ENCODE peak calls at places on chromosomes 16 and 17, in nine cellular contexts. O, N, Z, E, K, P, T, I and J are unnamed samples.

GRCh38 chr17:32546031-32546444 is 59.2 kb downstream of the CDK5R1 start:
- DNase-seq in N (peak), Z (no peak), T (no peak), O (no peak), I (peak), E (no peak), P (no peak), K (no peak), J (no peak)

GRCh38 chr16:1193143-1193824 is 31.8 kb downstream of the TPSG1 start:
- DNase-seq in N (peak), E (peak), K (no peak), P (no peak), I (no peak), O (no peak), T (no peak), Z (no peak), J (no peak)

GRCh38 chr17:64051153-64051552 is 30.7 kb upstream of the ICAM2 start:
- DNase-seq in O (no peak), N (no peak), I (no peak), Z (no peak), T (no peak), K (no peak), P (no peak), E (no peak), J (no peak)

GRCh38 chr17:3594056-3594810 is 15.0 kb downstream of the TRPV1 start:
- DNase-seq in P (no peak), E (no peak), N (no peak), O (no peak), I (peak), T (peak), K (peak), Z (no peak), J (no peak)

GRCh38 chr16:48963901-48964615 is 317.6 kb downstream of the CBLN1 start:
- DNase-seq in P (no peak), N (no peak), E (peak), T (peak), K (no peak), I (peak), O (no peak), Z (no peak), J (no peak)

GRCh38 chr16:67865318-67865717 is 7.5 kb upstream of the EDC4 start:
- DNase-seq in K (no peak), N (no peak), E (peak), I (peak), T (peak), O (peak), P (peak), Z (peak), J (peak)

GRCh38 chr16:66414891-66415290 is 12.2 kb upstream of the BEAN1 start:
- DNase-seq in E (no peak), P (no peak), T (peak), N (no peak), K (no peak), Z (no peak), I (no peak), O (no peak), J (no peak)

GRCh38 chr17:34672176-34672785 is 92.9 kb downstream of the TMEM132E start:
- DNase-seq in O (no peak), Z (no peak), P (no peak), I (no peak), E (no peak), N (no peak), K (no peak), T (no peak), J (no peak)

GRCh38 chr17:68768804-68769203 is 167.6 kb upstream of the FAM20A start:
- DNase-seq in Z (no peak), E (no peak), K (no peak), N (no peak), I (no peak), T (no peak), P (no peak), O (no peak), J (no peak)

GRCh38 chr16:61261315-61261714 is 774.9 kb downstream of the CDH8 start:
- DNase-seq in K (no peak), N (no peak), O (no peak), T (no peak), P (no peak), Z (no peak), I (no peak), E (no peak), J (no peak)

GRCh38 chr16:80924372-80924978 is 82.2 kb downstream of the CMC2 start:
- DNase-seq in Z (no peak), I (peak), T (peak), O (peak), K (peak), P (peak), E (peak), N (no peak), J (peak)

GRCh38 chr17:54901230-54901847 is 687 bp downstream of the TOM1L1 start:
- DNase-seq in K (no peak), E (peak), P (no peak), Z (no peak), T (peak), O (no peak), I (peak), N (peak), J (no peak)

GRCh38 chr17:72392056-72393010 is 271.5 kb downstream of the SOX9 start:
- DNase-seq in K (no peak), N (no peak), T (peak), O (no peak), I (no peak), Z (peak), P (no peak), E (no peak), J (no peak)

GRCh38 chr16:66131895-66132294 is 234.6 kb upstream of the CDH5 start:
- DNase-seq in I (no peak), E (no peak), Z (no peak), K (no peak), P (no peak), O (no peak), T (peak), N (no peak), J (no peak)

GRCh38 chr17:38751144-38751802 is 1.3 kb upstream of the PSMB3 start:
- DNase-seq in N (no peak), Z (no peak), K (no peak), O (no peak), P (no peak), T (peak), I (peak), E (no peak), J (no peak)

GRCh38 chr17:65254166-65254565 is 117.0 kb downstream of the RGS9 start:
- DNase-seq in Z (no peak), E (peak), P (no peak), K (no peak), N (no peak), O (no peak), I (no peak), T (peak), J (peak)

GRCh38 chr17:3838206-3838605 is 7.8 kb downstream of the NCBP3 start:
- DNase-seq in P (no peak), E (peak), I (no peak), K (no peak), N (no peak), Z (no peak), O (no peak), T (no peak), J (no peak)

GRCh38 chr16:19757762-19758595 is 39.9 kb downstream of the IQCK start:
- DNase-seq in P (no peak), Z (peak), T (no peak), O (peak), I (no peak), E (no peak), N (no peak), K (no peak), J (no peak)

GRCh38 chr16:89187337-89188063 is 12.8 kb downstream of the SLC22A31 start:
- DNase-seq in Z (peak), N (no peak), O (peak), P (no peak), E (no peak), T (no peak), I (no peak), K (peak), J (no peak)

GRCh38 chr17:40314557-40314953 is 5.6 kb downstream of the RARA start:
- DNase-seq in T (peak), O (no peak), K (peak), I (no peak), N (peak), E (peak), Z (peak), P (peak), J (no peak)

GRCh38 chr16:309476-309875 is 26.5 kb downstream of the PDIA2 start:
- DNase-seq in T (no peak), N (no peak), O (no peak), P (no peak), E (no peak), I (peak), K (no peak), Z (no peak), J (no peak)

GRCh38 chr17:17325816-17326215 is 22.6 kb downstream of the NT5M start:
- DNase-seq in E (no peak), K (no peak), Z (no peak), N (no peak), I (no peak), P (no peak), T (no peak), O (no peak), J (no peak)

GRCh38 chr16:28193530-28194423 is 18.0 kb downstream of the XPO6 start:
- DNase-seq in E (no peak), I (peak), T (peak), N (no peak), K (no peak), O (peak), P (no peak), Z (no peak), J (no peak)

GRCh38 chr16:48619547-48619946 is 9.6 kb upstream of the N4BP1 start:
- DNase-seq in P (no peak), E (no peak), I (no peak), Z (peak), T (no peak), K (no peak), N (no peak), O (no peak), J (no peak)

GRCh38 chr17:55758171-55758570 is 7.3 kb downstream of the PCTP start:
- DNase-seq in E (peak), O (no peak), P (no peak), I (no peak), K (no peak), N (no peak), Z (no peak), T (no peak), J (no peak)

GRCh38 chr17:19714542-19715411 is 1.6 kb downstream of the SLC47A2 start:
- DNase-seq in E (peak), N (no peak), O (no peak), T (no peak), I (peak), Z (no peak), K (no peak), P (no peak), J (no peak)